ENCODE peak calls at places on chromosome 2, in five cellular contexts. J is GM23338, F is left lung, Q is astrocyte of the cerebellum, K is WERI-Rb-1. W is an unnamed sample.

GRCh38 chr2:85802337-85803103 is 48.7 kb downstream of the ATOH8 start:
- DNase-seq in J (no peak), F (no peak), Q (no peak), K (no peak), W (no peak)

GRCh38 chr2:234404957-234405356 is 91.9 kb downstream of the ARL4C start:
- DNase-seq in J (no peak), F (no peak), Q (no peak), K (no peak), W (no peak)

GRCh38 chr2:109644571-109645275 is 30.6 kb downstream of the SOWAHC start:
- DNase-seq in J (peak; percentile 35), F (peak; percentile 51), Q (no peak), K (no peak), W (no peak)

GRCh38 chr2:143939976-143940375 is 579.9 kb downstream of the ZEB2 start:
- DNase-seq in J (peak; percentile 10), F (no peak), Q (peak; percentile 70), K (no peak), W (no peak)

GRCh38 chr2:18976112-18976961 is 382.1 kb downstream of the OSR1 start:
- DNase-seq in J (no peak), F (no peak), Q (peak; percentile 74), K (no peak), W (peak; percentile 72)

GRCh38 chr2:62568983-62569837 is 63.2 kb upstream of the TMEM17 start:
- DNase-seq in J (no peak), F (no peak), Q (no peak), K (no peak), W (no peak)

GRCh38 chr2:9800975-9801723 is 42.1 kb upstream of the TAF1B start:
- DNase-seq in J (no peak), F (peak; percentile 76), Q (no peak), K (peak; percentile 55), W (no peak)

GRCh38 chr2:178553047-178553446 is 72.8 kb downstream of the PLEKHA3 start:
- DNase-seq in J (no peak), F (no peak), Q (peak; percentile 34), K (no peak), W (peak; percentile 82)

GRCh38 chr2:158644139-158644538 is 151.0 kb upstream of the DAPL1 start:
- DNase-seq in J (no peak), F (no peak), Q (peak; percentile 26), K (no peak), W (peak; percentile 50)

GRCh38 chr2:111617299-111617803 is 266.6 kb downstream of the ANAPC1 start:
- DNase-seq in J (no peak), F (no peak), Q (peak; percentile 23), K (no peak), W (no peak)

GRCh38 chr2:240289701-240290431 is 145.6 kb upstream of the GPC1 start:
- DNase-seq in J (no peak), F (no peak), Q (no peak), K (no peak), W (no peak)
- TF ChIP-seq CTCF in J (no peak), F (no peak), Q (no peak), K (no peak), W (no peak)

DNA sequence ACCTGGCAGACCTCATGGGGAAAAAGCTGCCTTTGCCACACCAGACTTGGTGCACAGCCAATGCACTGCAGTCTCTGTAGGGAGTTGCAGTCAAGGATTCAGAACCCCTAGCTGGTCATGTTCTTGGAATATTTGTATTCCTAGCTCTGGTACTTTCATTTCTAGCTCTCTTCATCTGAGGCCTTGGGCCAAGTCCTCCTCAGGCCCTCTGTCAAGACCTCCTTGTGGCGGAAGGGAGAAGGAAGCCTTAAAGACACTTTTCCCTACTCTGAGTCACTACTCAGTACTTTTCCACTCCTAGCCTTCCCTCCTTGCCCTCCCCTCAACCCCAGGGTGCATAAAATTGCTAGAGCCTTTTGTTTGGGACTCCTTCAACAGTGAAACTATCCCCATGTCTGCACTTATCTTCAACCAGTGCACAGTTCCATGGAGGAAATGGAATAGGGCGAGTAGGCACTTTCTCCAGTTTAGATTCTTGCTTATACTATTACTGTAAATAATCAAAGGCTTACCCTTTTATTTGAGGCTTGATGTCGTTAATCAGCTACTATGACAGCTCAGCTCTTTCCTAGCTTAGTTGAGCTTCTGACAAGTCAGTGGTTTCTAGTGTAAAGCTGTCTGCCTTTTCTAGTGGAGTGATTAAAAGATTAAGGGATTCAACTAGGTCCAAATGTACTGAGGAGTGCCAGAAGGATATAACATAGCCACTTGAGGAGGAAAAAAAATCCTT is 15.8 kb downstream of the M1AP start:
- DNase-seq in J (peak; percentile 86), F (peak; percentile 55), Q (no peak), K (peak; percentile 56), W (no peak)
- TF ChIP-seq CTCF in J (peak; percentile 41), F (no peak), Q (peak; percentile 30), K (peak; percentile 28), W (peak; percentile 1)

GRCh38 chr2:199594443-199594842 is 136.7 kb upstream of the SATB2 start:
- DNase-seq in J (no peak), F (no peak), Q (no peak), K (no peak), W (no peak)

GRCh38 chr2:199583676-199584075 is 125.9 kb upstream of the SATB2 start:
- DNase-seq in J (no peak), F (no peak), Q (no peak), K (no peak), W (no peak)

GRCh38 chr2:199588054-199588453 is 130.3 kb upstream of the SATB2 start:
- DNase-seq in J (no peak), F (no peak), Q (no peak), K (no peak), W (no peak)

GRCh38 chr2:199590323-199590915 is 132.7 kb upstream of the SATB2 start:
- DNase-seq in J (no peak), F (no peak), Q (no peak), K (no peak), W (no peak)

GRCh38 chr2:199589303-199589702 is 131.6 kb upstream of the SATB2 start:
- DNase-seq in J (no peak), F (no peak), Q (peak; percentile 72), K (no peak), W (no peak)
- TF ChIP-seq CTCF in J (no peak), F (no peak), Q (no peak), K (no peak), W (no peak)

GRCh38 chr2:212177724-212178123 is 360.9 kb downstream of the ERBB4 start:
- DNase-seq in J (peak; percentile 72), F (no peak), Q (no peak), K (no peak), W (no peak)
- TF ChIP-seq CTCF in J (peak; percentile 58), F (no peak), Q (peak; percentile 24), K (no peak), W (no peak)

DNA sequence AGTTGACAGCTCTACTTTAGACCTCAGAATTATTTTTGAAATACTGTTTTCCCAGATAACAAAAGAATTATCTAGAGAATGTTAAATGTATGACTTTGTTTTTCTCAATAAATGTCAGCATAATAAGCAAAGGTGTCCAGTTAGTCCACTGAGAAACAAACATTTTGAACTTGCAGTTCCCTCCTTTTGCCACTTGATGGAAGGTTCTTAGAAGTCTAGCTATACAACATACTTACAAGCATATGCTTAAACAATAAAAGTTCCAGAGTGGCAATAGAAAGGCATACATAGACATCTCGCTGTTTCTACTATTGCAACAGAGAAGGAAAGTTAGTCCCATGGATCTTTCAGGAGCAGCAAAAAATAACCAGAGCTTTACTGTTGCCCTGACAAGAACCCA is 11.8 kb downstream of the NDUFA10 start:
- DNase-seq in J (no peak), F (no peak), Q (no peak), K (no peak), W (no peak)
- TF ChIP-seq CTCF in J (peak; percentile 26), F (no peak), Q (peak; percentile 34), K (no peak), W (peak; percentile 24)

GRCh38 chr2:139791330-139791729 is 1011.1 kb upstream of the NXPH2 start:
- DNase-seq in J (no peak), F (no peak), Q (no peak), K (no peak), W (no peak)

DNA sequence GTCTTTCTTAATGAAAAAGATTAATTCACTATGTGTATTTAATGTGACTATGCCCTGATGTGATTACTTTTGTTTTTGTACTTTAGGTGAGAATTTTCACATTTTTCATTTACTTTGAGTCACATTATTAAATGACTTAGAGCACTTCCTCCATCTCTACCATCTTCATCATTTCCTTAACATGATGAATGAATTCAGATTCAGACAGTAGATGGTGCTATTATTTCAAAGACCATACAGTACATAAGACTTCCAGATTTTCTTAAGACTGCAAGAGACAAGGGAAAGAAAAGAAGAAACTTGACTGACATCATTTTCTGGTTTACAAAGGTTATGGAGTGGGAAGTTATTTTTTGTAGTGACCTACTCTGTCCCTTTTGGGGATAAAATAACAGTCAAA is 1010.6 kb upstream of the NXPH2 start:
- DNase-seq in J (peak; percentile 50), F (no peak), Q (peak; percentile 16), K (no peak), W (no peak)
- TF ChIP-seq CTCF in J (peak; percentile 60), F (no peak), Q (peak; percentile 9), K (no peak), W (no peak)

GRCh38 chr2:168246483-168247340 is 683 bp downstream of the STK39 start:
- DNase-seq in J (peak; percentile 78), F (peak; percentile 79), Q (peak; percentile 26), K (peak; percentile 50), W (no peak)
- TF ChIP-seq CTCF in J (peak; percentile 21), F (no peak), Q (peak; percentile 41), K (peak; percentile 36), W (peak; percentile 52)

GRCh38 chr2:13651684-13652131 is 935.0 kb downstream of the TRIB2 start:
- DNase-seq in J (no peak), F (no peak), Q (no peak), K (no peak), W (no peak)

GRCh38 chr2:13654416-13654815 is 937.7 kb downstream of the TRIB2 start:
- DNase-seq in J (no peak), F (no peak), Q (no peak), K (no peak), W (no peak)

GRCh38 chr2:13652531-13653313 is 936.0 kb downstream of the TRIB2 start:
- DNase-seq in J (no peak), F (no peak), Q (peak; percentile 22), K (no peak), W (no peak)

GRCh38 chr2:13650586-13651180 is 933.9 kb downstream of the TRIB2 start:
- DNase-seq in J (peak; percentile 55), F (no peak), Q (no peak), K (peak; percentile 36), W (no peak)
- TF ChIP-seq CTCF in J (peak; percentile 26), F (no peak), Q (no peak), K (peak; percentile 39), W (no peak)

DNA sequence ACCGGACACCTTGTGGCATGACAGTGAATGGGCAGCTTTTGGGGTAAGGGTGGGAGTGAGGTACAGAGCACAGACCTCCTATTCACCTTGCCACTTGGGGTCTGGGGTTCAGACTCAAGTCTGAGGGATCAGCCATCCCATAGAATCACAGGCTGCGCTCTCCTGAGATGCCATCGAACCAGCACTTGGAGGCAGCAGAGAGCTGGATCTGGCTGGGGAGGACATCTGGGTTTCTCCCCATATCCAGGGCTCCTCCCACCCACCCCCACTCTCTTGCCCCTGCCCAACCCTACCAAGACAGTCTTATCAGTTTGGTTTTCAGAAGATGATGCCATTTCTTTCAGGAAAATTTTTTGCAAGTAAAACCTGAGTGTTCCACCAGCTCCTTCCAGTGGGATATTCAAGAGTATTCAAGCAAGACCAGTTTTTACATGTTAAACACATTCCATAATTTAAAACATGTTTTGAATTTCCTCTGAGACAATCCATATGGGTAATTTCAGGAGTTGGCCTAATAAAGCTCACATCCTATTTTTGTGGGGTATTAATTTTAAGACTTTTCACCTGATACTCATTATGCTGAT is 29.2 kb upstream of the TEX44 start:
- DNase-seq in J (peak; percentile 94), F (peak; percentile 44), Q (peak; percentile 33), K (peak; percentile 83), W (no peak)
- TF ChIP-seq CTCF in J (peak; percentile 58), F (peak; percentile 67), Q (peak; percentile 74), K (peak; percentile 90), W (peak; percentile 79)